ENCODE peak calls at places on chromosomes 12 and 14, in five cellular contexts. Y, D, L, A and O are unnamed samples.

GRCh38 chr12:1474059-1474537 is 120.3 kb downstream of the FBXL14 start:
- DNase-seq in D (no peak), Y (peak; percentile 20), A (peak; percentile 78), L (no peak), O (no peak)

GRCh38 chr12:27922591-27923139 is 49.9 kb downstream of the PTHLH start:
- DNase-seq in D (no peak), Y (no peak), L (no peak), A (peak; percentile 68), O (no peak)

GRCh38 chr12:53061404-53062010 is 11.6 kb downstream of the TNS2 start:
- DNase-seq in A (no peak), Y (peak; percentile 83), D (no peak), L (peak; percentile 57), O (no peak)

GRCh38 chr12:109523071-109523470 is 45.6 kb downstream of the UBE3B start:
- DNase-seq in Y (no peak), L (no peak), D (peak; percentile 73), A (no peak), O (no peak)

GRCh38 chr12:19848426-19848825 is 409.1 kb downstream of the AEBP2 start:
- DNase-seq in A (no peak), L (no peak), Y (no peak), D (no peak), O (no peak)

GRCh38 chr12:9646794-9647622 is 22.5 kb upstream of the CLEC2D start:
- DNase-seq in L (no peak), Y (no peak), A (no peak), D (no peak), O (no peak)

GRCh38 chr12:49636979-49637378 is 13.6 kb downstream of the PRPF40B start:
- DNase-seq in A (peak; percentile 83), L (peak; percentile 63), Y (peak; percentile 70), D (peak; percentile 65), O (peak; percentile 59)

GRCh38 chr14:101665478-101666078 is 95.9 kb upstream of the PPP2R5C start:
- DNase-seq in Y (no peak), A (peak; percentile 34), L (peak; percentile 66), D (no peak), O (peak; percentile 58)

GRCh38 chr12:104951759-104952509 is 6.2 kb downstream of the SLC41A2 start:
- DNase-seq in D (no peak), Y (no peak), A (peak; percentile 31), L (no peak), O (no peak)

GRCh38 chr14:22484638-22485037 is 104.4 kb downstream of the DAD1 start:
- DNase-seq in Y (no peak), D (peak; percentile 40), A (peak; percentile 31), L (no peak), O (no peak)

GRCh38 chr14:90536092-90536491 is 139.3 kb downstream of the CALM1 start:
- DNase-seq in D (peak; percentile 80), Y (no peak), L (no peak), A (no peak), O (no peak)

GRCh38 chr14:103594265-103594664 is 31.5 kb downstream of the COA8 start:
- DNase-seq in D (peak; percentile 43), Y (peak; percentile 27), A (peak; percentile 37), L (peak; percentile 24), O (peak; percentile 58)

GRCh38 chr12:26338574-26339572 is 143.5 kb downstream of the SSPN start:
- DNase-seq in Y (no peak), A (peak; percentile 58), L (no peak), D (no peak), O (no peak)

GRCh38 chr14:101926085-101926484 is 38.3 kb upstream of the DYNC1H1 start:
- DNase-seq in Y (no peak), D (no peak), A (no peak), L (no peak), O (no peak)

GRCh38 chr14:54147285-54147684 is 190.7 kb upstream of the BMP4 start:
- DNase-seq in Y (no peak), D (no peak), L (no peak), A (no peak), O (no peak)

GRCh38 chr12:49985981-49986380 is 13.2 kb downstream of the AQP6 start:
- DNase-seq in D (no peak), A (no peak), L (no peak), Y (no peak), O (no peak)

GRCh38 chr14:91919814-91920213 is 27.7 kb downstream of the FBLN5 start:
- DNase-seq in D (peak; percentile 54), Y (no peak), L (no peak), A (peak; percentile 84), O (no peak)

GRCh38 chr12:52243264-52243773 is 10.3 kb downstream of the KRT7 start:
- DNase-seq in A (no peak), L (no peak), D (no peak), Y (no peak), O (no peak)

GRCh38 chr14:48983355-48983888 is 602.8 kb downstream of the RPS29 start:
- DNase-seq in A (no peak), L (no peak), Y (no peak), D (no peak), O (no peak)

GRCh38 chr12:24991209-24992049 is 42.5 kb upstream of the BCAT1 start:
- DNase-seq in Y (peak; percentile 2), D (no peak), A (peak; percentile 54), L (no peak), O (no peak)

GRCh38 chr12:122687091-122687490 is 16.1 kb downstream of the HCAR2 start:
- DNase-seq in L (no peak), A (no peak), D (no peak), Y (peak; percentile 64), O (no peak)

GRCh38 chr12:47441490-47441889 is 264.3 kb downstream of the RPAP3 start:
- DNase-seq in L (no peak), Y (no peak), A (no peak), D (no peak), O (no peak)

GRCh38 chr12:89166525-89166934 is 185.8 kb downstream of the DUSP6 start:
- DNase-seq in L (no peak), Y (no peak), A (peak; percentile 31), D (no peak), O (no peak)

GRCh38 chr14:21399311-21399870 is 15.6 kb upstream of the SUPT16H start:
- DNase-seq in D (no peak), Y (no peak), L (no peak), A (no peak), O (no peak)

GRCh38 chr14:80638620-80639215 is 302.8 kb downstream of the CEP128 start:
- DNase-seq in A (no peak), Y (no peak), L (no peak), D (no peak), O (no peak)

GRCh38 chr14:104383931-104384775 is 195.4 kb upstream of the C14orf180 start:
- DNase-seq in D (no peak), L (no peak), A (no peak), Y (no peak), O (peak; percentile 14)